ENCODE peak calls at places on chromosomes 3 and 15, in eight cellular contexts. J, L, G, K, M, N, B and U are unnamed samples.

GRCh38 chr15:42163947-42164550 is 7.6 kb upstream of the PLA2G4F start:
- DNase-seq in J (no peak), L (no peak), G (no peak), K (no peak), M (no peak), N (no peak), B (no peak), U (no peak)

GRCh38 chr3:181265750-181266333 is 276.3 kb upstream of the DNAJC19 start:
- DNase-seq in J (no peak), L (no peak), G (no peak), K (peak; percentile 16), M (no peak), N (peak; percentile 1), B (no peak), U (peak; percentile 18)

GRCh38 chr15:67850336-67850735 is 10.5 kb upstream of the RNU6-1 start:
- DNase-seq in J (no peak), L (no peak), G (no peak), K (no peak), M (no peak), N (no peak), B (no peak), U (no peak)

GRCh38 chr3:114709102-114709501 is 415.3 kb downstream of the TIGIT start:
- DNase-seq in J (no peak), L (no peak), G (peak; percentile 72), K (no peak), M (no peak), N (peak; percentile 31), B (no peak), U (peak; percentile 33)

GRCh38 chr3:122513386-122514122 is 1.2 kb downstream of the KPNA1 start:
- DNase-seq in J (no peak), L (no peak), G (peak; percentile 74), K (no peak), M (no peak), N (no peak), B (no peak), U (no peak)

GRCh38 chr3:144031938-144032337 is 60.3 kb downstream of the DIPK2A start:
- DNase-seq in J (no peak), L (peak; percentile 63), G (no peak), K (no peak), M (peak; percentile 72), N (peak; percentile 46), B (no peak), U (peak; percentile 56)

GRCh38 chr15:52551762-52552161 is 17.1 kb downstream of the ARPP19 start:
- DNase-seq in J (no peak), L (no peak), G (no peak), K (no peak), M (peak; percentile 34), N (no peak), B (no peak), U (no peak)

GRCh38 chr15:40413036-40413435 is 7.4 kb downstream of the IVD start:
- DNase-seq in J (no peak), L (no peak), G (no peak), K (no peak), M (no peak), N (no peak), B (no peak), U (no peak)

DNA sequence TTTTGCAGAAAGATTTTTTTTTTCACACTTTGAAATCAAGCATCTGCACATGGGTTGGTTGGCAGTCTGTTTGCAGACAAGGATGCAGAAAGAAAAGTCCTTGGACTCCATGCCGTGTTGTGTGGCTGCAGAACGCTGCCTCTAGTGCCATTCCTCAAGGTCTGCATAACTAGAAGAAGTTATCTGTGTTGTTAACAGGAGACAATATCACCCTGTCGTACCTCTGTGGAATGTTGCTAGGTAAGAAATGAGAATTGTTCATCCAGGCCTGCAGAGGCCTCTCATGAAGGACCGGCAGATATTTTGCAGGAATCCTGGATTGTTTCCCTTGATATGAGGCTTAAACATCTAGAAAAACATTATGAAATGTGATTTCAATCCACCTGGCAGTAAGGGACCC is 58.5 kb upstream of the PPARG start:
- DNase-seq in J (no peak), L (no peak), G (no peak), K (no peak), M (no peak), N (no peak), B (no peak), U (no peak)
- TF ChIP-seq CTCF in J (no peak), L (no peak), G (no peak), K (no peak), M (no peak), N (no peak), B (no peak), U (no peak)

DNA sequence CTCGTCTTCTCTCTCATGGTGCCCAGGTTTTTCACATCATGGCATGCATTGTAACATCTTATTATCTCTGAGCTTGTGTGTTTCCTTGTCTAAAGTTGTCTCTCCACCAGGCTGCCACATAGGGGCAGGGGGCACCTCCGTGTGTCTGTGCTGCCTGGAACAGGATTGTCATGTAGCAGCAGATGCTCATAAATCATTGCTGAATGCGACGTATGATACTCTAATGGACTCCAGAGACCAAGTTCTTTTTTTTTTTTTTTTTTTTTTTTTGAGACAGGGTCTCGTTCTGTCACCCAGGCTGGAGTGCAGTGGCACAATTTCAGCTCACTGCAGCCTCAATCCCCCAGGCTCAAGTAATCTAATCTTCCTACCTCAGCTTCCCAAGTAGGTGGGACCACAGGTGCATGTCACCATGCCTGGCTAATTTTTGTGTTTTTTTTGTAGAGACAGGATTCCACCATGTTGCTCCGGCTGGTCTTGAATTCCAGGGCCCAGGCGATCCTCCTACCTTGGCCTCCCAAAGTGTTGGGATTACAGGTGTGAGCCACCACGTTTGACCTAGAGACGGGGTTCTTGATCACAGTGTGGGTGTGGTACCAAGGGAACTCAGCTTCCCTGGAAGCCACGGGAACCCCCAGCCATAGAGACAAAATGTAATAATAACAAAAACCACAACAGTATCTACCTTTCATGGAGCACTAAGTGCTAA is 4.7 kb upstream of the DNASE1L3 start:
- DNase-seq in J (no peak), L (peak; percentile 25), G (no peak), K (no peak), M (no peak), N (no peak), B (no peak), U (no peak)
- H3K4me3 ChIP-seq in J (no peak overlapping the region), L (no peak overlapping the region), G (no peak overlapping the region), K (no peak overlapping the region), M (no peak overlapping the region), N (no peak overlapping the region), B (no peak overlapping the region), U (no peak overlapping the region)

GRCh38 chr3:156814295-156814694 is 11.9 kb upstream of the LEKR1 start:
- DNase-seq in J (no peak), L (no peak), G (no peak), K (no peak), M (no peak), N (no peak), B (no peak), U (no peak)

GRCh38 chr3:156817931-156818765 is 8.0 kb upstream of the LEKR1 start:
- DNase-seq in J (no peak), L (no peak), G (no peak), K (no peak), M (no peak), N (no peak), B (no peak), U (no peak)

GRCh38 chr3:156818890-156819289 is 7.3 kb upstream of the LEKR1 start:
- DNase-seq in J (no peak), L (no peak), G (peak; percentile 74), K (no peak), M (no peak), N (peak; percentile 33), B (no peak), U (peak; percentile 70)

GRCh38 chr3:156816091-156816793 is 9.9 kb upstream of the LEKR1 start:
- DNase-seq in J (peak; percentile 34), L (peak; percentile 64), G (peak; percentile 79), K (no peak), M (peak; percentile 65), N (peak; percentile 65), B (peak; percentile 1), U (peak; percentile 39)

DNA sequence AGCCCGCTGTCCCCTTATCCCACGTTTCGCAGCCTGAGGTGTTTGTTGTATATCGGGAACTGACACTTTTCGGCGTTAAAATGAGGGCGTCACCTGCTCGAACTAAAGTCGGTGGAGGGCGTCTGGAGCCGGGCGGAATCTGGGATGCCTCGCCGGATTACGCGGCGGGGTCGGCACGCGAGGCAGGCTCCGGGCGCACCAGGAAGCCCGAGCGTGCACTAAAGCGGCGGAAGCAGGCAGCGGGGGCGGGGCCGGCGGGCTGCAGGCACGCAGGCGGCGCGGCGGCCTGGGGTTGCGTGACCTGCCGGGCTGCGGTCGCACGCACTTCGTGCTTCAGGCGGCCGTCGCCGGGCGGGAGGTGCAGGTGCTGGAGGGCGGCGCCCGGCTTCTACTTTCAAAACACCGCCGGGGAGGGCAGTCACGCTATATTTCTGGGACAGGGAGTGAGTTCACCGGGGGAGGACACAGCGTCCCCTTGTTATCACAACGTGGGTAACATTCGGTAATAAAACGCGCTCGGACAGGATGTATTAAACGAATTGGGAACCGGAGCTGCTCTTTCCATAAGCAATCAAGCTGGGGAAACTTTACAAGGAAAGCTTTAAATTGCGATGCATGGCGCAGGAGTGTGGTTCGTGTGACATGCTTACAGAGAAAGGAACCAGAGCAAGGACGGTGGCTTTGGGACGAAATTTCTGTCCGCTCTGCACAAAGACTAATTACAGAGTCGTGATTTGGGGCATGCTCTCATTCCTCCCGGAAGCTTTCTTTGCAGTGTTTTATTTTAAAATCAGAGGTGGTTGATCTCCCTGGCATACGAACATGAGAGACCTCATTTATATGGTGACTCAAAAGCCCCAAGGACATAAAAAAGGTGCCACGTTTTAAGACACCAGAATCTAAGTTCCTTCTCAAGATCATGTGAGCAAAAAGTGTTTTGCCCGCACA is 9.1 kb upstream of the LEKR1 start:
- DNase-seq in J (peak; percentile 91), L (peak; percentile 89), G (peak; percentile 90), K (peak; percentile 80), M (peak; percentile 90), N (peak; percentile 72), B (peak; percentile 76), U (peak; percentile 73)
- TF ChIP-seq CTCF in J (no peak), L (no peak), G (peak; percentile 30), K (peak; percentile 8), M (no peak), N (no peak), B (no peak), U (peak; percentile 5)

GRCh38 chr15:64383760-64384159 is 2.5 kb upstream of the PCLAF start:
- DNase-seq in J (no peak), L (no peak), G (no peak), K (no peak), M (no peak), N (no peak), B (no peak), U (no peak)

GRCh38 chr15:64381000-64381751 is at the start of gene PCLAF:
- DNase-seq in J (peak; percentile 98), L (peak; percentile 97), G (peak; percentile 94), K (peak; percentile 93), M (peak; percentile 96), N (peak; percentile 93), B (peak; percentile 84), U (peak; percentile 95)

DNA sequence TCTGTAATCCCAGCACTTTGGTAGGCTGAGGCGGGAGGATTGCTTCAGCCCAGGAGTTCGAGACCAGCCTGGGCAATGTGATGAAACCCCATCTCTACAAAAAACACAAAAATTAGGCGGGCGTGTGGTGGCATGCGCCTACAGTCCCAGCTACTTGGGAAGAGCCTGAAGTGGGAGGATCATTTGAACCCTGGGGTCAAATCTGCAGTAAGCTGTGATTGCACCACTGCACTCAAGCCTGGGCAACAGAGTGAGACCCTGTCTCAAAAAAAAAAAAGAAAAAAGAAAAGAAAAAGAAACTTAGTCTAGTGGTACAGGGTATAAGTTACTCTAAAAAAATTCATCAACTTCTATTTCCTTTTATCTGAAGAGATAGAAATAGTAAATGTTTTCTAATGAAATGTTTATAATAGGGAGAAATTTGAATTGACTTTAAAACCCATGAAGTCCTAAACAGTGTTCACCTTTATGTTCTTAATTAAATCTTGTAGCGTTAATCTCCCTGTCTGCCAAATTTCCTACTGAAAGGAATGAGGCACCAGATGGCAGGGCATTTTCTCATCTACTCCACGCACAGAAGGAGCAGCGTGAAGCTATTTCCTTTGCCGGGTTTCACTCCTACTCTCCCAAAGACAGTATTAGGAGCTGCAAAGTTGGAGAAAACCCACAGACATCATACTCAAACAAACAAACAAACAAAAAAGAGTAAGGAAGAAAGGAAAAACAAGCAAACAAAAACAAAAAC is 1.9 kb downstream of the PCLAF start:
- DNase-seq in J (no peak), L (no peak), G (no peak), K (no peak), M (no peak), N (no peak), B (no peak), U (peak; percentile 4)
- H3K4me3 ChIP-seq in J (no peak overlapping the region), L (no peak overlapping the region), G (no peak overlapping the region), K (peak overlapping the region; percentile 84), M (no peak overlapping the region), N (peak overlapping the region; percentile 8), B (no peak overlapping the region), U (peak overlapping the region; percentile 6)